ENCODE peak calls at places on chromosomes 1 and 21, in five cellular contexts. P, Z, J, W and T are unnamed samples.

GRCh38 chr1:181623850-181624249 is 140.5 kb downstream of the CACNA1E start:
- DNase-seq in P (no peak), Z (no peak), J (no peak), W (no peak), T (no peak)

GRCh38 chr1:156638596-156638995 is 3.3 kb upstream of the BCAN start:
- DNase-seq in P (no peak), Z (no peak), J (no peak), W (no peak), T (no peak)

GRCh38 chr1:44637590-44638411 is 36.5 kb downstream of the TMEM53 start:
- DNase-seq in P (no peak), Z (no peak), J (no peak), W (no peak), T (no peak)

GRCh38 chr1:74753104-74753503 is 20.2 kb downstream of the TYW3 start:
- DNase-seq in P (no peak), Z (no peak), J (no peak), W (no peak), T (no peak)

GRCh38 chr1:116376734-116377096 is 3.7 kb downstream of the ATP1A1 start:
- DNase-seq in P (no peak), Z (no peak), J (no peak), W (no peak), T (no peak)

GRCh38 chr1:167629681-167630567 is at the start of gene RCSD1:
- DNase-seq in P (no peak), Z (no peak), J (no peak), W (peak; percentile 70), T (no peak)

GRCh38 chr21:42538479-42539275 is 25.0 kb downstream of the SLC37A1 start:
- DNase-seq in P (no peak), Z (peak; percentile 56), J (no peak), W (no peak), T (peak; percentile 43)

GRCh38 chr1:177247777-177248176 is 77.0 kb downstream of the BRINP2 start:
- DNase-seq in P (no peak), Z (no peak), J (no peak), W (no peak), T (no peak)

GRCh38 chr1:155052412-155053400 is 1.6 kb downstream of the ADAM15 start:
- DNase-seq in P (no peak), Z (peak; percentile 54), J (no peak), W (peak; percentile 54), T (no peak)

GRCh38 chr1:7810395-7810794 is 26.3 kb downstream of the PER3 start:
- DNase-seq in P (no peak), Z (no peak), J (no peak), W (no peak), T (no peak)

GRCh38 chr1:84939761-84940160 is 46.8 kb upstream of the LPAR3 start:
- DNase-seq in P (no peak), Z (no peak), J (no peak), W (no peak), T (no peak)

GRCh38 chr1:27253611-27254010 is 19.2 kb downstream of the WDTC1 start:
- DNase-seq in P (no peak), Z (no peak), J (no peak), W (no peak), T (no peak)

GRCh38 chr1:172276120-172276818 is 144.2 kb upstream of the C1orf105 start:
- DNase-seq in P (no peak), Z (no peak), J (no peak), W (no peak), T (no peak)

GRCh38 chr1:109467301-109467777 is 993 bp downstream of the SYPL2 start:
- DNase-seq in P (no peak), Z (no peak), J (no peak), W (no peak), T (no peak)

GRCh38 chr1:16367968-16368910 is 1.2 kb downstream of the SZRD1 start:
- DNase-seq in P (no peak), Z (no peak), J (no peak), W (no peak), T (no peak)

GRCh38 chr1:90135306-90135705 is 140.4 kb downstream of the ZNF326 start:
- DNase-seq in P (no peak), Z (no peak), J (no peak), W (no peak), T (no peak)

GRCh38 chr1:11648039-11648438 is 6.2 kb downstream of the FBXO2 start:
- DNase-seq in P (no peak), Z (no peak), J (no peak), W (no peak), T (no peak)

GRCh38 chr1:77388655-77389054 is 106.8 kb downstream of the AK5 start:
- DNase-seq in P (no peak), Z (no peak), J (no peak), W (no peak), T (no peak)

GRCh38 chr1:67171978-67172377 is 5.7 kb downstream of the IL23R start:
- DNase-seq in P (no peak), Z (no peak), J (no peak), W (no peak), T (no peak)

GRCh38 chr1:236354330-236355147 is 39.5 kb upstream of the EDARADD start:
- DNase-seq in P (no peak), Z (no peak), J (no peak), W (no peak), T (no peak)

GRCh38 chr1:115277276-115277675 is 60.8 kb downstream of the NGF start:
- DNase-seq in P (no peak), Z (no peak), J (no peak), W (no peak), T (no peak)

GRCh38 chr1:117258791-117259190 is 48.1 kb upstream of the VTCN1 start:
- DNase-seq in P (no peak), Z (no peak), J (no peak), W (no peak), T (no peak)

GRCh38 chr1:40386796-40387195 is 13.3 kb downstream of the SMAP2 start:
- DNase-seq in P (no peak), Z (no peak), J (no peak), W (no peak), T (no peak)

GRCh38 chr1:2110738-2111673 is 60.8 kb downstream of the PRKCZ start:
- DNase-seq in P (no peak), Z (no peak), J (no peak), W (no peak), T (no peak)

GRCh38 chr1:204574856-204575145 is 58.6 kb downstream of the MDM4 start:
- DNase-seq in P (no peak), Z (no peak), J (no peak), W (no peak), T (no peak)